ENCODE peak calls at places on chromosomes 11 and 22, in five cellular contexts. P is H1, R is SK-N-SH, B is K562, J is GM12878. Z is an unnamed sample.

GRCh38 chr11:60934091-60934789 is 10.0 kb downstream of the TMEM132A start:
- DNase-seq in P (no peak), R (no peak), B (no peak), J (no peak), Z (no peak)

GRCh38 chr11:19536131-19536530 is 176.5 kb upstream of the NAV2 start:
- DNase-seq in P (no peak), R (no peak), B (no peak), J (no peak), Z (no peak)

GRCh38 chr11:95245038-95245437 is 14.0 kb upstream of the SESN3 start:
- DNase-seq in P (no peak), R (no peak), B (no peak), J (no peak), Z (no peak)

GRCh38 chr11:80538040-80538439 is 1097.2 kb upstream of the TENM4 start:
- DNase-seq in P (no peak), R (no peak), B (no peak), J (no peak), Z (no peak)

GRCh38 chr22:41022470-41023298 is 69.7 kb upstream of the EP300 start:
- DNase-seq in P (peak; percentile 82), R (peak; percentile 87), B (peak; percentile 86), J (peak; percentile 24), Z (peak; percentile 90)

GRCh38 chr22:21796863-21797262 is 61.3 kb upstream of the YPEL1 start:
- DNase-seq in P (no peak), R (no peak), B (peak; percentile 47), J (no peak), Z (no peak)

GRCh38 chr11:134987828-134988227 is 575.8 kb upstream of the B3GAT1 start:
- DNase-seq in P (no peak), R (no peak), B (no peak), J (no peak), Z (no peak)

GRCh38 chr22:39303358-39303757 is 16.1 kb downstream of the RPL3 start:
- DNase-seq in P (no peak), R (no peak), B (no peak), J (no peak), Z (no peak)

GRCh38 chr22:24070553-24070952 is 59.4 kb downstream of the CABIN1 start:
- DNase-seq in P (no peak), R (no peak), B (no peak), J (no peak), Z (no peak)

GRCh38 chr22:33529424-33530113 is 390.7 kb downstream of the LARGE1 start:
- DNase-seq in P (no peak), R (no peak), B (no peak), J (no peak), Z (no peak)

GRCh38 chr11:76153609-76153949 is 52.7 kb downstream of the WNT11 start:
- DNase-seq in P (no peak), R (no peak), B (no peak), J (no peak), Z (no peak)

GRCh38 chr11:45948341-45948740 is 25.9 kb downstream of the LARGE2 start:
- DNase-seq in P (no peak), R (no peak), B (no peak), J (no peak), Z (no peak)

GRCh38 chr11:13118194-13118593 is 109.1 kb downstream of the RASSF10 start:
- DNase-seq in P (no peak), R (no peak), B (no peak), J (no peak), Z (no peak)

GRCh38 chr22:17712441-17712840 is 61.8 kb downstream of the BID start:
- DNase-seq in P (no peak), R (no peak), B (peak; percentile 37), J (no peak), Z (no peak)

GRCh38 chr11:102238287-102238894 is 78.9 kb upstream of the BIRC3 start:
- DNase-seq in P (no peak), R (no peak), B (no peak), J (no peak), Z (no peak)

GRCh38 chr11:102243399-102243884 is 73.8 kb upstream of the BIRC3 start:
- DNase-seq in P (no peak), R (no peak), B (no peak), J (no peak), Z (no peak)

GRCh38 chr11:102239906-102240305 is 77.4 kb upstream of the BIRC3 start:
- DNase-seq in P (no peak), R (no peak), B (no peak), J (no peak), Z (no peak)

GRCh38 chr11:102241026-102241425 is 76.3 kb upstream of the BIRC3 start:
- DNase-seq in P (no peak), R (no peak), B (no peak), J (no peak), Z (no peak)

GRCh38 chr11:102240502-102240901 is 76.8 kb upstream of the BIRC3 start:
- DNase-seq in P (no peak), R (no peak), B (no peak), J (no peak), Z (no peak)
- TF ChIP-seq GABPA in P (no peak), R (no peak), B (no peak), J (no peak), Z (no peak)

GRCh38 chr11:111870887-111871692 is at the start of gene ALG9:
- DNase-seq in P (peak; percentile 31), R (peak; percentile 95), B (peak; percentile 90), J (peak; percentile 56), Z (peak; percentile 51)
- TF ChIP-seq CTCF in P (peak; percentile 18), R (peak; percentile 46), B (peak; percentile 60), J (peak; percentile 3), Z (peak; percentile 2)

DNA sequence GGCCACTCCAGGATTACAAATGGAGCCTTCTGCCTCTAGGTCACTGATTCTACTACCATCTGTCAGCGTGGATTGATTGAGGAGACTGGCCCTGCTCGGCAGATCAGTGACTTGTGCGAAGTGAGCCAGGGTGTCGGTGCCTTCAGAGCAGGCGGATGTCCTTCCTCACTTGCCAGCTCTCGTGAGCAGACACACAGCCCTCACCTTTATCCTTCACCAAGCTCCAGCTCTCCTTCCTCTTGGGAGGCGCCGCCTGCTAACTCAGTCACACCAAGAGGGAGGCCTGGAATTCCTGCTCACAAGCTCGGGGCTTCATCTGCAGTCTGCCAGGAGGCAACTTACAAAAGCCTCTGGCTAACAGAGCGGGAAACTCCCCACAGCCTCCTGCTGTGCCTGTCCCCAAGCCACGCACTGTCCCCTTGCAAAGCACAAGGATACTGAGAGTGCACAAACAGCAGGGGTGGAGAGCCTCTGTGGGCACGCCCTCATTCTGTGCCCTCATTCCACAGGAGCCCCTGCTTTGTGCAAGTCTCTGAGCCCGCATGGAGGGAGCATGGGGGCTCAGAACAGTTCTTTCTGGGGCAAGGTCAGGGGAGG is 3.5 kb upstream of the TCF20 start:
- DNase-seq in P (no peak), R (no peak), B (no peak), J (no peak), Z (no peak)
- TF ChIP-seq GABPA in P (no peak), R (no peak), B (no peak), J (no peak), Z (no peak)

DNA sequence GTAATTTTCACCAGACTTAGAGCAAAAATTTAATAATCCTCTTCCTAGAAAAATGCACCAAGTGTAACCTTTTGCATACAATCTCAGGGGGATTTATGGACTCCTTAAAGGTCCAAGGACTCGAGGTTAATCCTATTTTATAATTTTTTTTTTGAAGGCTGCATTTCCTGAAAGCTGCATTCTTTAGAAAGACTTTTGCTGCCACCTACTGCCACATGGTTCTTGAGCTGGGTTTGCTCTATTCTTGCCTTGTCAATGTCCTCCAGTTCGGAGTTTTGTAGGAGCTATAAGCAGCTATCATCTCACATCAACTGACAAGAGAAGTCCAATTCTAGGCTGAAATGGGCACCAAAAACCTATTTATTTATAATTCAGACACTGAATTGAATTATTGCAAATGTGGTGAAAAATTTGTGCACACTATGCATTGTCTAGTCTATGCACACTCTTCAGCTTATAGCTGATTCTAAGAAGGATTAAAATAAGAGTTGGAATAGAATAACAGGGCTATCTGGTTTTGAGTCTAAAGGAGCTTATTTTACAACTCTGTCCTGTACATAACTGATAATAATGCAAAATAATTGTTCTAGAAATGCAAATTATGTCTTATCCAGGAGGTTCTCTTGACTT is 31.3 kb downstream of the TRAF6 start:
- DNase-seq in P (no peak), R (peak; percentile 45), B (no peak), J (no peak), Z (no peak)
- TF ChIP-seq CTCF in P (peak; percentile 71), R (peak; percentile 80), B (peak; percentile 52), J (peak; percentile 75), Z (peak; percentile 25)

GRCh38 chr22:38034278-38034882 is 22.8 kb upstream of the PICK1 start:
- DNase-seq in P (peak; percentile 56), R (peak; percentile 42), B (peak; percentile 81), J (peak; percentile 15), Z (peak; percentile 74)
- TF ChIP-seq GABPA in P (no peak), R (no peak), B (peak; percentile 47), J (no peak), Z (no peak)

GRCh38 chr11:83238111-83238510 is 44.6 kb downstream of the ANKRD42 start:
- DNase-seq in P (no peak), R (no peak), B (no peak), J (no peak), Z (no peak)

GRCh38 chr11:83235825-83236224 is 42.3 kb downstream of the ANKRD42 start:
- DNase-seq in P (no peak), R (no peak), B (no peak), J (no peak), Z (no peak)

DNA sequence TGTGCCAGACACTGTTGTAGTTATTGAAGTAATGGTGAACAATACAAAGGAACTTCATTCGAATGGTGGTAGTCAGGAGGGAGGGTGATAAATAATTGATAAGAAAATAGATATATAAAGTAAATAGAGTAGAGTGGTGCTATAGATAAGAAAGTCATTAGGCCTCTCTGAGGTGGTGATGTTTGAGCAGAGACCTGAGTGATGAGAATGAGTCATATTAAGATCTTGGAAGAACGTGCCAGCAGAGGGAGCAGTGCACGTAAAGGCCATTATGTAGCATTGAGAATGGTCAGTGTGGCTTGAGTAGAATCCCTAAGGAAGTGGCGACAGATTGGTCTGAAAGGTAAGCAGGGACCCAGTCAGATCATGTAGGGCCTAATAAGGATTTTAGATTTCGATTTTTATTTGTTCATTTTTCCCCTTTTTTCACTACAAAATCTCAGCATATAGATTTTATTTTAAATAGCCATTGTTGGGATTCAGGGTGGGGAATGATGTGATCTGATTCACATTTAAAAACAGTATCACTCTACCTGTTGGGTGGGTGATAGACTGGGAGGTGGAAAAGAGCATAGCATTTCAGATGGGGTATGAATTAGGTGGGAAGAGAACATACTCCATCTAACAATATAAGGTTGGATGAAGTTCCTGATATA is 44.7 kb downstream of the CCDC90B start:
- DNase-seq in P (no peak), R (peak; percentile 38), B (peak; percentile 57), J (no peak), Z (peak; percentile 16)
- TF ChIP-seq CTCF in P (peak; percentile 61), R (peak; percentile 69), B (peak; percentile 70), J (peak; percentile 45), Z (peak; percentile 55)

DNA sequence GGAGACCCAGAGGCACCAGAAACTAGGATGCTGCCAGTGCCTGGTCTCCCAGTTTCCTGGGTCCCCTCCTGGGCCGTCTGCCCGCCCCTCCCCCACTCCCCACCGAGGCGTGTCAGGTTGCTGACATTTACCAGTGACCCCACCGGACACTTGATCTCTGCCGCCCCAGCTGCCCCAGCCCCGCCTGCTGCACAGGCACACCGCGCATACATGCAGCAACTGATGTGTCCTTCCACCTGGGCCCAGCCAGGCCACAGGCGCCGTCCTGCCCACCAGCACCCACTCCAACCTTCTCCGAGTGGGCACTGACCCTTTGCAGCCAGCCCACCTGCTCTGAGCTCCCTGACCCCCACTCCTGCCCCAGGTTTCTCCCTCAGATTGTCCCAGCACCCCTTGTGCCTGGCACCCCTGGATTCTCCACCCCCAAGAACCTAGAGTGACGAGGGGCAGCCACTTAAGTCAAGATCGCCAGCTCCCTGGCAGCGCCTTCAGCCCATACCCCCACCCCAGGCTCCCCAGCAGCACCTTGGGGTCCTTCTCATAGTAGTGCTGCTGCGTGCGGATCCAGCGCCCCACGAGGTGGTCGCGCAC is 548 bp downstream of the PYGM start:
- DNase-seq in P (no peak), R (peak; percentile 48), B (peak; percentile 44), J (no peak), Z (no peak)
- TF ChIP-seq GABPA in P (no peak), R (no peak), B (no peak), J (no peak), Z (no peak)

GRCh38 chr11:9060700-9061111 is 30.7 kb downstream of the SCUBE2 start:
- DNase-seq in P (no peak), R (no peak), B (peak; percentile 59), J (peak; percentile 97), Z (peak; percentile 76)
- TF ChIP-seq CTCF in P (peak; percentile 61), R (peak; percentile 18), B (peak; percentile 56), J (peak; percentile 41), Z (peak; percentile 49)

Z was measured in HL-60.